ENCODE peak calls at places on chromosomes 7 and 10, in six cellular contexts. One of them, this sample, is unnamed.

GRCh38 chr10:114477285-114477684 is 73.0 kb upstream of the AFAP1L2 start:
- DNase-seq in heart right ventricle: no peak
- DNase-seq in posterior cingulate gyrus: no peak
- DNase-seq in breast epithelium: no peak
- DNase-seq in hippocampal formation: no peak
- DNase-seq in T-cell: no peak
- DNase-seq in this sample: no peak

GRCh38 chr10:60979667-60980104 is 35.7 kb upstream of the RHOBTB1 start:
- DNase-seq in heart right ventricle: no peak
- DNase-seq in posterior cingulate gyrus: no peak
- DNase-seq in breast epithelium: no peak
- DNase-seq in hippocampal formation: no peak
- DNase-seq in T-cell: no peak
- DNase-seq in this sample: no peak

GRCh38 chr7:49717547-49717946 is 55.9 kb upstream of the VWC2 start:
- DNase-seq in heart right ventricle: no peak
- DNase-seq in posterior cingulate gyrus: no peak
- DNase-seq in breast epithelium: no peak
- DNase-seq in hippocampal formation: no peak
- DNase-seq in T-cell: no peak
- DNase-seq in this sample: no peak

GRCh38 chr10:95262763-95263518 is 27.9 kb downstream of the PDLIM1 start:
- DNase-seq in heart right ventricle: no peak
- DNase-seq in posterior cingulate gyrus: no peak
- DNase-seq in breast epithelium: no peak
- DNase-seq in hippocampal formation: no peak
- DNase-seq in T-cell: no peak
- DNase-seq in this sample: no peak

GRCh38 chr7:124086843-124087242 is 54.0 kb upstream of the TMEM229A start:
- DNase-seq in heart right ventricle: no peak
- DNase-seq in posterior cingulate gyrus: no peak
- DNase-seq in breast epithelium: no peak
- DNase-seq in hippocampal formation: no peak
- DNase-seq in T-cell: no peak
- DNase-seq in this sample: no peak

GRCh38 chr10:83682399-83682798 is 456.9 kb upstream of the GHITM start:
- DNase-seq in heart right ventricle: no peak
- DNase-seq in posterior cingulate gyrus: no peak
- DNase-seq in breast epithelium: no peak
- DNase-seq in hippocampal formation: no peak
- DNase-seq in T-cell: no peak
- DNase-seq in this sample: no peak

GRCh38 chr7:151013728-151014497 is 10.4 kb downstream of the ATG9B start:
- DNase-seq in heart right ventricle: peak; percentile 68
- DNase-seq in posterior cingulate gyrus: peak; percentile 91
- DNase-seq in breast epithelium: peak; percentile 72
- DNase-seq in hippocampal formation: peak; percentile 37
- DNase-seq in T-cell: peak; percentile 93
- DNase-seq in this sample: peak; percentile 57

GRCh38 chr7:34131371-34131770 is 226.0 kb downstream of the BMPER start:
- DNase-seq in heart right ventricle: no peak
- DNase-seq in posterior cingulate gyrus: no peak
- DNase-seq in breast epithelium: no peak
- DNase-seq in hippocampal formation: no peak
- DNase-seq in T-cell: no peak
- DNase-seq in this sample: no peak

GRCh38 chr10:131083915-131084790 is 227.4 kb downstream of the TCERG1L start:
- DNase-seq in heart right ventricle: no peak
- DNase-seq in posterior cingulate gyrus: no peak
- DNase-seq in breast epithelium: no peak
- DNase-seq in hippocampal formation: no peak
- DNase-seq in T-cell: no peak
- DNase-seq in this sample: no peak

GRCh38 chr7:77537595-77538185 is 595 bp downstream of the PTPN12 start:
- DNase-seq in heart right ventricle: peak; percentile 39
- DNase-seq in posterior cingulate gyrus: peak; percentile 27
- DNase-seq in breast epithelium: no peak
- DNase-seq in hippocampal formation: no peak
- DNase-seq in T-cell: peak; percentile 27
- DNase-seq in this sample: no peak

GRCh38 chr10:110138197-110138812 is 69.1 kb upstream of the MXI1 start:
- DNase-seq in heart right ventricle: no peak
- DNase-seq in posterior cingulate gyrus: no peak
- DNase-seq in breast epithelium: no peak
- DNase-seq in hippocampal formation: peak; percentile 87
- DNase-seq in T-cell: no peak
- DNase-seq in this sample: peak; percentile 62

GRCh38 chr7:11665381-11665780 is 166.6 kb downstream of the THSD7A start:
- DNase-seq in heart right ventricle: no peak
- DNase-seq in posterior cingulate gyrus: no peak
- DNase-seq in breast epithelium: no peak
- DNase-seq in hippocampal formation: no peak
- DNase-seq in T-cell: no peak
- DNase-seq in this sample: no peak

GRCh38 chr10:71766717-71767419 is 6.5 kb downstream of the VSIR start:
- DNase-seq in heart right ventricle: peak; percentile 76
- DNase-seq in posterior cingulate gyrus: no peak
- DNase-seq in breast epithelium: no peak
- DNase-seq in hippocampal formation: no peak
- DNase-seq in T-cell: no peak
- DNase-seq in this sample: no peak

GRCh38 chr10:12605580-12606405 is 256.4 kb downstream of the CAMK1D start:
- DNase-seq in heart right ventricle: peak; percentile 38
- DNase-seq in posterior cingulate gyrus: peak; percentile 42
- DNase-seq in breast epithelium: peak; percentile 82
- DNase-seq in hippocampal formation: peak; percentile 37
- DNase-seq in T-cell: peak; percentile 57
- DNase-seq in this sample: peak; percentile 71

GRCh38 chr7:135238112-135238744 is 4.6 kb downstream of the STRA8 start:
- DNase-seq in heart right ventricle: no peak
- DNase-seq in posterior cingulate gyrus: no peak
- DNase-seq in breast epithelium: no peak
- DNase-seq in hippocampal formation: no peak
- DNase-seq in T-cell: no peak
- DNase-seq in this sample: no peak

This sample was measured in midbrain.